ENCODE peak calls at places on chromosomes 6 and 20, in nine cellular contexts. G, J, S, X, O, N, T, R and A are unnamed samples.

GRCh38 chr20:58018590-58018989 is 209.9 kb downstream of the ANKRD60 start:
- DNase-seq in O (no peak), G (no peak), R (no peak), J (no peak), N (no peak), S (no peak), T (no peak), X (no peak), A (no peak)

GRCh38 chr6:140073456-140073855 is 699.0 kb upstream of the CITED2 start:
- DNase-seq in N (no peak), O (no peak), G (peak; percentile 92), S (peak; percentile 35), T (no peak), X (no peak), R (no peak), J (no peak), A (no peak)

GRCh38 chr6:38103921-38104320 is 284.4 kb downstream of the ZFAND3 start:
- DNase-seq in O (no peak), X (no peak), T (no peak), R (no peak), S (no peak), J (no peak), G (no peak), N (no peak), A (no peak)

GRCh38 chr20:61628901-61629300 is 376.8 kb downstream of the CDH4 start:
- DNase-seq in X (no peak), N (no peak), J (no peak), T (no peak), G (no peak), O (no peak), R (no peak), S (no peak), A (no peak)

GRCh38 chr6:55543633-55544309 is 35.2 kb downstream of the HMGCLL1 start:
- DNase-seq in O (no peak), J (peak; percentile 7), X (no peak), S (no peak), R (no peak), N (no peak), G (peak; percentile 2), T (no peak), A (no peak)

GRCh38 chr6:161444464-161444863 is 170.6 kb upstream of the AGPAT4 start:
- DNase-seq in J (no peak), T (no peak), N (no peak), R (no peak), X (no peak), G (peak; percentile 29), S (no peak), O (peak; percentile 50), A (no peak)

GRCh38 chr6:3777695-3778461 is 26.4 kb upstream of the PXDC1 start:
- DNase-seq in O (no peak), J (no peak), S (no peak), X (no peak), N (no peak), T (no peak), G (no peak), R (no peak), A (no peak)

GRCh38 chr20:63682384-63683139 is 13.9 kb upstream of the TNFRSF6B start:
- DNase-seq in X (peak; percentile 74), N (peak; percentile 100), O (peak; percentile 62), T (no peak), R (peak; percentile 76), S (peak; percentile 81), G (peak; percentile 97), J (peak; percentile 94), A (peak; percentile 94)

GRCh38 chr6:86871681-86872080 is 65.6 kb upstream of the HTR1E start:
- DNase-seq in G (no peak), R (no peak), S (no peak), N (no peak), T (no peak), O (no peak), X (no peak), J (no peak), A (no peak)
- H3K9me3 ChIP-seq in G (no peaks in the 10 kb centered on the region), R (no peaks in the 10 kb centered on the region), S (peaks cover 6% of the 10 kb centered on the region), N (no peaks in the 10 kb centered on the region), T (peaks cover 22% of the 10 kb centered on the region), O (no peaks in the 10 kb centered on the region), X (peaks cover 37% of the 10 kb centered on the region), J (no peaks in the 10 kb centered on the region), A (peaks cover 30% of the 10 kb centered on the region)

GRCh38 chr6:5746392-5747140 is 260.2 kb downstream of the NRN1 start:
- DNase-seq in O (no peak), G (no peak), N (no peak), T (no peak), S (no peak), X (no peak), R (no peak), J (peak; percentile 3), A (no peak)
- TF ChIP-seq CTCF in O (no peak), G (peak; percentile 17), N (no peak), T (no peak), S (peak; percentile 25), X (no peak), R (no peak), J (peak; percentile 6), A (no peak)

GRCh38 chr6:98845201-98846020 is 11.0 kb downstream of the POU3F2 start:
- DNase-seq in N (peak; percentile 73), R (peak; percentile 66), T (peak; percentile 73), X (no peak), J (peak; percentile 72), G (peak; percentile 87), S (peak; percentile 90), O (peak; percentile 80), A (peak; percentile 69)
- H3K4me3 ChIP-seq in N (no peak overlapping the region), R (peak overlapping the region; percentile 22), T (peak overlapping the region; percentile 32), X (peak overlapping the region; percentile 65), J (peak overlapping the region; percentile 44), G (peak overlapping the region; percentile 29), S (peak overlapping the region; percentile 28), O (no peak overlapping the region), A (peak overlapping the region; percentile 34)

DNA sequence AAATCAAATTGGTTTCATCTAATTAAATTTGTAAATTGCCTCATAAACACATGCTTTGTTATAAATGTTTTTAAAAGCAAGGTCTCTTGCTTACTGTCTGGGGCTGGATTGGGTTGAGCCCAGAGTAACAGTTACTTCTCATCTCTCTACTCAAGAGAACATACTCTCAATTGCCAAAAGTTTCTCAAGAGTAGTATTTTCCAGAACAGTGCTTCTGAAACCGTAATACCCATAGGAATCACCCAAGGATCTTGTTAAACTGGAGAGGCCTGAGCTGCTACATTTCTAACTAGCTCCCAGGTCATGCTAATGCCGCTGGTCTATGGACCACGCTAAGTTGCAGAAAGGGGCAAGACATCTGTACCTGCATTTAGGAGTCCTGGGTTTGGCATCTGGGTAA is 744.9 kb downstream of the PTPRT start:
- DNase-seq in N (no peak), J (no peak), R (no peak), O (no peak), S (no peak), G (no peak), X (no peak), T (no peak), A (no peak)
- H3K9me3 ChIP-seq in N (no peaks in the 10 kb centered on the region), J (no peaks in the 10 kb centered on the region), R (no peaks in the 10 kb centered on the region), O (no peaks in the 10 kb centered on the region), S (no peaks in the 10 kb centered on the region), G (no peaks in the 10 kb centered on the region), X (no peaks in the 10 kb centered on the region), T (no peaks in the 10 kb centered on the region), A (no peaks in the 10 kb centered on the region)

GRCh38 chr6:1055015-1055921 is 256.6 kb upstream of the FOXQ1 start:
- DNase-seq in R (no peak), O (no peak), X (no peak), G (no peak), S (no peak), T (no peak), J (no peak), N (no peak), A (no peak)

GRCh38 chr6:1052262-1052661 is 259.6 kb upstream of the FOXQ1 start:
- DNase-seq in J (no peak), T (no peak), R (no peak), G (no peak), X (no peak), S (no peak), N (no peak), O (no peak), A (no peak)

GRCh38 chr6:1057490-1058135 is 254.3 kb upstream of the FOXQ1 start:
- DNase-seq in X (no peak), J (no peak), G (no peak), N (no peak), O (no peak), R (no peak), T (no peak), S (no peak), A (no peak)

GRCh38 chr6:1053587-1053986 is 258.3 kb upstream of the FOXQ1 start:
- DNase-seq in R (no peak), J (no peak), X (no peak), N (no peak), G (no peak), T (no peak), S (no peak), O (no peak), A (no peak)

DNA sequence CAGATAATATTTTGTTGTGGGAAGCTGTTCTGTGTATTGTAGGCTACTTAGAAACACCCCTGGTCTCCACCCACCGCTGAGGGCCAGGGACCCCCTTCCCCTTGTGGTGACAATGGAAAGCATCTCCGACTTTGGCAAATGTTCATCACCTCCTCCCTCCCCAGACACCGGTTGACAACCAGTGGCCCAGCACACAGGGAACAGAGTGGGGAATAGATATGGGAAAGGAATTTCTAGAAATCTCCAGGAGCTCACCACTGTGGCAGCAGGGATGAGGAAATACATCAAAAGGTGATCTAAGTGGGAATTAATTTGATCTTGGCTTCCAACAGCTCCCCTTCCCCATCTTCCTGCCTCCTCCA is 257.3 kb upstream of the FOXQ1 start:
- DNase-seq in G (no peak), J (no peak), X (no peak), T (no peak), S (no peak), O (no peak), R (no peak), N (no peak), A (no peak)
- TF ChIP-seq CTCF in G (no peak), J (no peak), X (no peak), T (no peak), S (no peak), O (no peak), R (no peak), N (no peak), A (no peak)

GRCh38 chr6:65745614-65746013 is 38.6 kb upstream of the EYS start:
- DNase-seq in J (no peak), R (no peak), O (no peak), G (no peak), X (no peak), T (no peak), S (no peak), N (no peak), A (no peak)

DNA sequence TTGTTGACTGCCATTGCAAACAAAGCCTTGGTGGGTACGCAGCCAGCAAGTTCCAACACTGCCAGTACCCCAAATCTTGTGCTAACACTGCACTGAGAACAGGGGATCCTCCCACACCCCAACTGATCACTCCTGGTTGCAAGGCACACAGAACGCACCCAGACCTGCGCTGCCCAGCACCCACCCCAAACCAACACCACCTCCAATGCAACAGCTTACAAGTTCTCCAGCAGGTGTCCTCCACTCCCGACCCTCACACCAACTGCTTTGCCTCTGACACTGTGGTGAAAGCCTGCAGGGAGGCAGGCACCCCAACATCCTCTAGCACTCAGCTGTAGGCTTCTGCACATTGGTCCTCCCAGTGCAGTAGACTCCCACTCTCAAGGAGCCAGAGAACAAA is 39.3 kb upstream of the EYS start:
- DNase-seq in T (no peak), G (no peak), S (no peak), N (no peak), J (no peak), R (no peak), X (no peak), O (no peak), A (no peak)
- H3K4me3 ChIP-seq in T (no peak overlapping the region), G (no peak overlapping the region), S (no peak overlapping the region), N (no peak overlapping the region), J (no peak overlapping the region), R (no peak overlapping the region), X (no peak overlapping the region), O (no peak overlapping the region), A (no peak overlapping the region)